ENCODE peak calls at places on chromosomes 2 and 18, in six cellular contexts. Y, I, R, D, S and M are unnamed samples.

GRCh38 chr2:231330311-231330710 is 65.2 kb upstream of the B3GNT7 start:
- DNase-seq in Y (no peak), I (no peak), R (no peak), D (no peak), S (no peak), M (no peak)

GRCh38 chr2:234670052-234670451 is 173.2 kb upstream of the ARL4C start:
- DNase-seq in Y (no peak), I (peak; percentile 57), R (no peak), D (no peak), S (no peak), M (no peak)

GRCh38 chr18:50622320-50622719 is 62.4 kb downstream of the MAPK4 start:
- DNase-seq in Y (no peak), I (no peak), R (no peak), D (no peak), S (no peak), M (no peak)

GRCh38 chr2:45894211-45894610 is 242.7 kb downstream of the PRKCE start:
- DNase-seq in Y (no peak), I (no peak), R (no peak), D (no peak), S (no peak), M (no peak)

GRCh38 chr18:686339-687111 is 25.9 kb downstream of the ENOSF1 start:
- DNase-seq in Y (no peak), I (no peak), R (no peak), D (no peak), S (peak; percentile 33), M (no peak)

GRCh38 chr2:106990307-106990706 is 104.3 kb upstream of the ST6GAL2 start:
- DNase-seq in Y (no peak), I (peak; percentile 58), R (no peak), D (no peak), S (no peak), M (no peak)

GRCh38 chr2:196059491-196059960 is 9.1 kb downstream of the DNAH7 start:
- DNase-seq in Y (no peak), I (no peak), R (no peak), D (no peak), S (no peak), M (no peak)

GRCh38 chr18:55634545-55634944 is 46.6 kb upstream of the TCF4 start:
- DNase-seq in Y (no peak), I (peak; percentile 92), R (no peak), D (no peak), S (no peak), M (no peak)

GRCh38 chr18:48139427-48140347 is 209.2 kb upstream of the SMAD2 start:
- DNase-seq in Y (peak; percentile 63), I (no peak), R (peak; percentile 93), D (peak; percentile 92), S (peak; percentile 24), M (peak; percentile 94)

GRCh38 chr2:62793213-62793612 is 87.7 kb downstream of the EHBP1 start:
- DNase-seq in Y (no peak), I (no peak), R (no peak), D (no peak), S (no peak), M (no peak)

GRCh38 chr2:54310314-54310713 is 54.3 kb upstream of the TSPYL6 start:
- DNase-seq in Y (no peak), I (no peak), R (no peak), D (no peak), S (no peak), M (no peak)
- TF ChIP-seq CTCF in Y (no peak), I (no peak), R (no peak), D (no peak), S (no peak), M (no peak)

GRCh38 chr18:28080876-28081300 is 96.0 kb downstream of the CDH2 start:
- DNase-seq in Y (no peak), I (no peak), R (no peak), D (no peak), S (no peak), M (no peak)
- H3K4me1 ChIP-seq in Y (peaks cover 23% of the 10 kb centered on the region), I (no peaks in the 10 kb centered on the region), R (no peaks in the 10 kb centered on the region), D (no peaks in the 10 kb centered on the region), S (peaks cover 8% of the 10 kb centered on the region), M (no peaks in the 10 kb centered on the region)

GRCh38 chr2:194550702-194551101 is 1106.3 kb upstream of the SLC39A10 start:
- DNase-seq in Y (no peak), I (no peak), R (no peak), D (no peak), S (no peak), M (no peak)

GRCh38 chr2:194549387-194549786 is 1107.6 kb upstream of the SLC39A10 start:
- DNase-seq in Y (no peak), I (no peak), R (no peak), D (no peak), S (no peak), M (no peak)

DNA sequence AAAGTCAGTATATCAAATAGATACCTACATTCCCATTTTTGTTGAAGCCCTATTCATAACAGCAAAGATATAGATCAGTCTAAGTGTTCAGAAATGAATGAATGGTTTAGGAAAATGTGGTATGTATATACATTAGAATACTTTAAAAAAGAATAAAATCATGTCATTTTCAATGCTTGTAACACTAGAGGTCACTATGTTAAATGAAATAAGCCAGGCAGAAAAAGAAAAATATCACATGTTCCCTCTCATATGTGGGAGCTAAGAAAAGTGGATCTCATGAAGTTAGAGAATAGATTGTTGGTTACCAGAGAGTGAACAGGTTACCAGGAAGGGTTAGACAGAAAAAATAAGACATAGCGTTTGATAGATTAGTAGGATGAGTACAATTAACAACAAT is 1111.0 kb upstream of the SLC39A10 start:
- DNase-seq in Y (no peak), I (peak; percentile 7), R (no peak), D (no peak), S (no peak), M (no peak)
- TF ChIP-seq CTCF in Y (peak; percentile 7), I (no peak), R (no peak), D (no peak), S (no peak), M (no peak)

GRCh38 chr18:32258148-32258547 is 68.3 kb downstream of the MEP1B start:
- DNase-seq in Y (no peak), I (no peak), R (no peak), D (no peak), S (no peak), M (no peak)

GRCh38 chr18:32262092-32262491 is 72.3 kb downstream of the MEP1B start:
- DNase-seq in Y (no peak), I (no peak), R (no peak), D (no peak), S (no peak), M (no peak)

GRCh38 chr18:32259553-32259952 is 69.7 kb downstream of the MEP1B start:
- DNase-seq in Y (no peak), I (no peak), R (peak; percentile 77), D (no peak), S (no peak), M (peak; percentile 84)

GRCh38 chr18:32258558-32259204 is 68.8 kb downstream of the MEP1B start:
- DNase-seq in Y (no peak), I (no peak), R (no peak), D (no peak), S (no peak), M (no peak)

DNA sequence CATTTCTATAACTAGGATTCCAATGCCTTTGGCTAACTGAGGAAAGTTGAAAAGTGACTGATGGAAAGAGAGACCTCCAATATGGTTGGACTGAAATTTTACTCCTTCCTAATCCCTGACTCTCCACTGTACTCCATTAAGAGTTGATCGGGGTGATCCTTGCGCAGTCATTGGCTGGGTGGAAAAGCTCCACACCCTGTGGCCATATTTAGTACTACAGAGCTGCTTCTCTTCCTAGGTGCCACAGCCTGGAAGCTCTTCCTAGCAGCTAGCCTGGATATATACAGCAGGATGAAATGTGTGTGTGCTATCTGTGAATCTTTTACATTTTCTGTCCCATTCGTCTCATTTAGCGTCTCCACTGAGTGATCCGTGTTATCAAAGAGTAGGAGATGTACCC is 71.2 kb downstream of the MEP1B start:
- DNase-seq in Y (no peak), I (no peak), R (no peak), D (no peak), S (no peak), M (peak; percentile 3)
- H3K4me1 ChIP-seq in Y (no peaks in the 10 kb centered on the region), I (no peaks in the 10 kb centered on the region), R (peaks cover 23% of the 10 kb centered on the region), D (no peaks in the 10 kb centered on the region), S (no peaks in the 10 kb centered on the region), M (no peaks in the 10 kb centered on the region)

DNA sequence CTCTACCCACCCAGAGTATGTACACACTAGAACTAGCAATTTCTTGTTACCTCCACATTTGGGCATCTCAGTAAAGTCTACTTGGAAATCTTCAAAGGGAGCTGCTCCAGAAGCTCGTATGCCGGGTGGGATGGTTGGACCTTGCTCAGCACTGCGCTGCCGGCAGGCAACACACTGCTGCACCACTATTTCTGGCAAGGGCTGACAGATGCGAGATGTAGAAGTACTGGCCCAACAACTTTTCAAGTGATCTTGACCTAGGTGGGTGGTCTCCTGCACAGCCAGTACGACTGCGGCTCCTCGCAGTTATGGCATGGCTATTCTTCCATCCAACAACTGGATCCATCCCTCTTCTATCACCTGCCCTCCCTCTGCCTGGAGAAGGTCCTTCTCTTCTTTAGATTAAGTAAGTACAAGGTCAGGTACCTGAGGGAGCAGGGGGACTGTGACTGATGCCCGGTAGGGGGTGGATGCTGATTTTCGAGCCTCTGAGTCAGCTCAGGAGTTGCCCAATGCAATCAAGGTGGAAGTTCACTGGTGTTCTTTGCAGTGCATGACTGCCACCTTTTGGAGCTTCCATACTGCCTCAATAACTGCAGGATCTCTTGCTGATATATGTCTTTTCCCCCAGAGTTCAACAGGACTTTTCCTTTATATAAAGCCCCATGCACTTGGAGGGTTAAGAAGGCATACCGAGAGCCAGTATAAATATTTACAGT is 100.4 kb upstream of the SLC1A4 start:
- DNase-seq in Y (no peak), I (peak; percentile 64), R (no peak), D (peak; percentile 5), S (no peak), M (no peak)
- TF ChIP-seq CTCF in Y (no peak), I (peak; percentile 41), R (no peak), D (no peak), S (peak; percentile 27), M (no peak)